ENCODE peak calls at places on chromosomes 6 and 20, in four cellular contexts. R, P, I and K are unnamed samples.

GRCh38 chr6:11878735-11879134 is 100.1 kb upstream of the ADTRP start:
- DNase-seq in I (no peak), R (no peak), P (no peak), K (no peak)

GRCh38 chr6:136792945-136793289 is 640 bp upstream of the MAP3K5 start:
- DNase-seq in R (peak), I (peak), P (peak), K (peak)

GRCh38 chr6:35716798-35717197 is 20.0 kb upstream of the ARMC12 start:
- DNase-seq in P (no peak), I (no peak), R (no peak), K (no peak)

GRCh38 chr20:45883100-45883469 is 2.1 kb downstream of the ZSWIM1 start:
- DNase-seq in I (no peak), R (peak), P (no peak), K (no peak)

GRCh38 chr6:7215798-7216231 is 97.2 kb downstream of the SSR1 start:
- DNase-seq in P (no peak), I (no peak), R (no peak), K (no peak)

GRCh38 chr6:154106251-154106650 is 67.2 kb downstream of the OPRM1 start:
- DNase-seq in I (no peak), P (no peak), R (no peak), K (no peak)

GRCh38 chr6:37033255-37033654 is 27.8 kb downstream of the FGD2 start:
- DNase-seq in R (no peak), P (no peak), I (no peak), K (peak)

GRCh38 chr6:135851442-135852271 is at the start of gene PDE7B:
- DNase-seq in I (peak), P (peak), R (peak), K (no peak)

GRCh38 chr6:142301421-142302391 is at the start of gene ADGRG6:
- DNase-seq in P (peak), I (peak), R (peak), K (no peak)

GRCh38 chr6:137571854-137572253 is 77.7 kb upstream of the OLIG3 start:
- DNase-seq in P (no peak), I (peak), R (no peak), K (no peak)

GRCh38 chr6:12009904-12010634 is 2.0 kb upstream of the HIVEP1 start:
- DNase-seq in R (no peak), P (peak), I (no peak), K (no peak)

GRCh38 chr6:169326067-169326799 is 72.6 kb upstream of the THBS2 start:
- DNase-seq in R (no peak), P (no peak), I (peak), K (no peak)

GRCh38 chr6:81896561-81896960 is 144.1 kb upstream of the TENT5A start:
- DNase-seq in I (no peak), P (no peak), R (no peak), K (no peak)

GRCh38 chr6:163338671-163339405 is 75.7 kb upstream of the QKI start:
- DNase-seq in P (no peak), R (no peak), I (no peak), K (no peak)

GRCh38 chr20:56552911-56553629 is 20.0 kb downstream of the FAM209B start:
- DNase-seq in I (no peak), R (no peak), P (no peak), K (no peak)

GRCh38 chr20:12928755-12929401 is 79.9 kb upstream of the SPTLC3 start:
- DNase-seq in P (no peak), I (no peak), R (no peak), K (no peak)

GRCh38 chr6:40473026-40473425 is 114.1 kb downstream of the LRFN2 start:
- DNase-seq in P (peak), R (no peak), I (no peak), K (no peak)

GRCh38 chr20:64261138-64261537 is 5.6 kb downstream of the PCMTD2 start:
- DNase-seq in R (no peak), I (no peak), P (no peak), K (no peak)

GRCh38 chr6:61585504-61585903 is 700.5 kb downstream of the KHDRBS2 start:
- DNase-seq in R (no peak), I (no peak), P (no peak), K (no peak)

GRCh38 chr20:5863040-5863811 is 87.1 kb downstream of the TRMT6 start:
- DNase-seq in P (no peak), I (no peak), R (peak), K (peak)

GRCh38 chr6:163356324-163356723 is 58.2 kb upstream of the QKI start:
- DNase-seq in R (no peak), P (no peak), I (peak), K (no peak)

GRCh38 chr6:8006208-8006607 is 58.0 kb downstream of the BLOC1S5 start:
- DNase-seq in R (no peak), P (peak), I (peak), K (no peak)

GRCh38 chr20:40322941-40323340 is 366.1 kb downstream of the MAFB start:
- DNase-seq in R (no peak), P (no peak), I (no peak), K (no peak)